ENCODE peak calls at places on chromosomes 11 and 22, in six cellular contexts. Y is mesenteric fat pad; J is stimulated activated naive CD4-positive, alpha-beta T cell treated with Interleukin-2 at 50 U/mL for 16 hours; U is activated CD4-positive, alpha-beta T cell treated with anti-CD3 and anti-CD28 coated beads, Interleukin-2, amount 50 U/mL, for 48 hours; B is NCI-H1417; P is astrocyte of the hippocampus. M is an unnamed sample.

GRCh38 chr11:36167729-36168128 is 121.5 kb downstream of the COMMD9 start:
- DNase-seq in Y (no peak), J (no peak), U (no peak), B (no peak), P (no peak), M (no peak)

GRCh38 chr11:95095858-95096587 is 6.4 kb downstream of the ENDOD1 start:
- DNase-seq in Y (no peak), J (no peak), U (no peak), B (peak), P (peak), M (peak)

GRCh38 chr11:8167796-8168195 is 1.0 kb downstream of the RIC3 start:
- DNase-seq in Y (no peak), J (no peak), U (no peak), B (no peak), P (peak), M (peak)

GRCh38 chr22:33126881-33127280 is 68.7 kb upstream of the SYN3 start:
- DNase-seq in Y (no peak), J (no peak), U (no peak), B (peak), P (no peak), M (no peak)

GRCh38 chr11:122440783-122441701 is 214.5 kb upstream of the UBASH3B start:
- DNase-seq in Y (no peak), J (no peak), U (no peak), B (no peak), P (peak), M (no peak)

GRCh38 chr22:22849640-22850610 is 37.7 kb upstream of the IGLL5 start:
- DNase-seq in Y (no peak), J (no peak), U (no peak), B (no peak), P (no peak), M (no peak)

GRCh38 chr11:35588627-35589026 is 29.6 kb upstream of the FJX1 start:
- DNase-seq in Y (no peak), J (no peak), U (no peak), B (no peak), P (peak), M (peak)

GRCh38 chr11:59862252-59862651 is 4.0 kb downstream of the TCN1 start:
- DNase-seq in Y (no peak), J (no peak), U (no peak), B (no peak), P (no peak), M (no peak)

GRCh38 chr11:65262775-65263174 is 1.0 kb downstream of the POLA2 start:
- DNase-seq in Y (no peak), J (no peak), U (peak), B (peak), P (no peak), M (no peak)

GRCh38 chr11:31808268-31808667 is 2.9 kb downstream of the PAX6 start:
- DNase-seq in Y (no peak), J (no peak), U (no peak), B (no peak), P (no peak), M (no peak)

GRCh38 chr11:13837286-13837685 is 125.2 kb upstream of the SPON1 start:
- DNase-seq in Y (no peak), J (no peak), U (no peak), B (no peak), P (peak), M (peak)

GRCh38 chr11:22130462-22131053 is 62.3 kb upstream of the ANO5 start:
- DNase-seq in Y (no peak), J (no peak), U (no peak), B (peak), P (peak), M (no peak)

GRCh38 chr22:17977371-17977770 is 47.0 kb downstream of the MICAL3 start:
- DNase-seq in Y (no peak), J (no peak), U (no peak), B (no peak), P (no peak), M (no peak)

GRCh38 chr11:107996025-107996776 is 12.5 kb upstream of the CUL5 start:
- DNase-seq in Y (no peak), J (no peak), U (no peak), B (no peak), P (no peak), M (no peak)

GRCh38 chr11:59368238-59369022 is 9.7 kb downstream of the OR5AN1 start:
- DNase-seq in Y (peak), J (no peak), U (no peak), B (no peak), P (no peak), M (no peak)

GRCh38 chr22:44729391-44730012 is 22.9 kb upstream of the ARHGAP8 start:
- DNase-seq in Y (no peak), J (no peak), U (no peak), B (no peak), P (peak), M (no peak)

GRCh38 chr11:68574308-68574707 is 110.0 kb upstream of the GAL start:
- DNase-seq in Y (no peak), J (no peak), U (no peak), B (no peak), P (peak), M (no peak)

GRCh38 chr11:2931416-2931746 is 2.2 kb upstream of the PHLDA2 start:
- DNase-seq in Y (no peak), J (no peak), U (no peak), B (no peak), P (no peak), M (no peak)

M was measured in RPMI7951.